ENCODE peak calls at places on chromosomes 1 and 21, in nine cellular contexts. Z is stimulated activated CD8-positive, alpha-beta memory T cell treated with anti-CD3 and anti-CD28 coated beads, Interleukin-15, amount 100 ng/mL, for 1 hour; E is fibroblast of villous mesenchyme; T is OCI-M1; U is retinal pigment epithelial cell; W is NCI-H774; I is neuronal stem cell; X is fibroblast of mammary gland; R is naive thymus-derived CD8-positive, alpha-beta T cell. D is an unnamed sample.

GRCh38 chr21:14533555-14534400 is 12.3 kb downstream of the SAMSN1 start:
- DNase-seq in Z (no peak), E (peak), T (peak), U (peak), W (no peak), I (no peak), X (peak), R (peak), D (no peak)

GRCh38 chr1:174800951-174801350 is 198.8 kb upstream of the CACYBP start:
- DNase-seq in Z (no peak), E (no peak), T (no peak), U (no peak), W (no peak), I (no peak), X (no peak), R (no peak), D (no peak)

GRCh38 chr1:68453060-68453665 is 3.4 kb upstream of the RPE65 start:
- DNase-seq in Z (no peak), E (no peak), T (no peak), U (no peak), W (no peak), I (no peak), X (no peak), R (no peak), D (no peak)

GRCh38 chr1:198656500-198656932 is 17.7 kb downstream of the PTPRC start:
- DNase-seq in Z (peak), E (peak), T (peak), U (no peak), W (no peak), I (no peak), X (no peak), R (peak), D (no peak)

GRCh38 chr21:26842300-26842699 is 2.9 kb downstream of the ADAMTS1 start:
- DNase-seq in Z (no peak), E (peak), T (no peak), U (no peak), W (no peak), I (no peak), X (peak), R (no peak), D (no peak)

GRCh38 chr1:204294371-204294770 is 65.4 kb downstream of the PLEKHA6 start:
- DNase-seq in Z (no peak), E (peak), T (no peak), U (peak), W (no peak), I (no peak), X (peak), R (no peak), D (no peak)

GRCh38 chr1:169240449-169241242 is 127.0 kb downstream of the NME7 start:
- DNase-seq in Z (no peak), E (no peak), T (peak), U (no peak), W (no peak), I (no peak), X (peak), R (no peak), D (no peak)

GRCh38 chr1:108829498-108829916 is 27.4 kb downstream of the AKNAD1 start:
- DNase-seq in Z (no peak), E (peak), T (no peak), U (peak), W (peak), I (no peak), X (peak), R (no peak), D (no peak)

GRCh38 chr1:214727274-214727673 is 124.3 kb downstream of the CENPF start:
- DNase-seq in Z (no peak), E (no peak), T (no peak), U (no peak), W (no peak), I (no peak), X (no peak), R (no peak), D (no peak)

GRCh38 chr1:188652678-188653077 is 1823.9 kb downstream of the PLA2G4A start:
- DNase-seq in Z (no peak), E (peak), T (peak), U (peak), W (no peak), I (no peak), X (no peak), R (no peak), D (no peak)

GRCh38 chr1:244112646-244113045 is 61.6 kb downstream of the ZBTB18 start:
- DNase-seq in Z (no peak), E (peak), T (no peak), U (no peak), W (no peak), I (no peak), X (peak), R (no peak), D (no peak)

GRCh38 chr1:155044812-155045690 is 6.1 kb upstream of the ADAM15 start:
- DNase-seq in Z (no peak), E (peak), T (peak), U (no peak), W (peak), I (peak), X (peak), R (peak), D (no peak)

GRCh38 chr1:3727042-3727824 is 25.0 kb upstream of the CCDC27 start:
- DNase-seq in Z (no peak), E (no peak), T (peak), U (no peak), W (no peak), I (no peak), X (peak), R (no peak), D (no peak)

GRCh38 chr1:57468661-57469523 is 45.0 kb upstream of the DAB1 start:
- DNase-seq in Z (no peak), E (no peak), T (no peak), U (no peak), W (no peak), I (no peak), X (peak), R (no peak), D (no peak)

GRCh38 chr21:41482321-41482720 is 25.6 kb downstream of the TMPRSS2 start:
- DNase-seq in Z (no peak), E (peak), T (no peak), U (no peak), W (no peak), I (no peak), X (peak), R (no peak), D (no peak)

GRCh38 chr1:48470506-48470905 is 1.5 kb downstream of the SPATA6 start:
- DNase-seq in Z (no peak), E (peak), T (no peak), U (no peak), W (peak), I (no peak), X (peak), R (no peak), D (no peak)

GRCh38 chr1:53311104-53311908 is 16.6 kb downstream of the LRP8 start:
- DNase-seq in Z (no peak), E (no peak), T (no peak), U (no peak), W (no peak), I (no peak), X (no peak), R (no peak), D (no peak)

GRCh38 chr1:193472430-193472829 is 286.0 kb upstream of the B3GALT2 start:
- DNase-seq in Z (no peak), E (no peak), T (no peak), U (no peak), W (no peak), I (no peak), X (no peak), R (no peak), D (no peak)

GRCh38 chr1:232973652-232974611 is 23.5 kb downstream of the NTPCR start:
- DNase-seq in Z (no peak), E (no peak), T (peak), U (no peak), W (no peak), I (no peak), X (no peak), R (no peak), D (no peak)

GRCh38 chr1:38671221-38671620 is 188.4 kb downstream of the RRAGC start:
- DNase-seq in Z (no peak), E (no peak), T (no peak), U (no peak), W (peak), I (no peak), X (no peak), R (no peak), D (no peak)

GRCh38 chr1:19064906-19065450 is 108.5 kb upstream of the IFFO2 start:
- DNase-seq in Z (no peak), E (no peak), T (no peak), U (no peak), W (no peak), I (no peak), X (no peak), R (no peak), D (no peak)

GRCh38 chr1:36463404-36463772 is 796 bp downstream of the MRPS15 start:
- DNase-seq in Z (no peak), E (no peak), T (no peak), U (no peak), W (no peak), I (no peak), X (no peak), R (no peak), D (no peak)

GRCh38 chr1:218816999-218817398 is 356.7 kb upstream of the LYPLAL1 start:
- DNase-seq in Z (no peak), E (no peak), T (peak), U (no peak), W (no peak), I (no peak), X (no peak), R (no peak), D (no peak)

GRCh38 chr1:78340006-78340405 is 150.8 kb upstream of the PTGFR start:
- DNase-seq in Z (no peak), E (peak), T (no peak), U (peak), W (no peak), I (no peak), X (peak), R (no peak), D (no peak)

GRCh38 chr1:156360534-156360933 is 8.5 kb upstream of the RHBG start:
- DNase-seq in Z (no peak), E (no peak), T (no peak), U (no peak), W (no peak), I (no peak), X (no peak), R (no peak), D (no peak)

GRCh38 chr1:170704256-170704655 is 40.3 kb downstream of the PRRX1 start:
- DNase-seq in Z (no peak), E (no peak), T (no peak), U (no peak), W (no peak), I (no peak), X (peak), R (no peak), D (no peak)